ENCODE peak calls at places on chromosomes 12 and 14, in six cellular contexts. Z is esophagus squamous epithelium, B is A673, T is heart left ventricle, I is vagina, F is H9. P is an unnamed sample.
A peak's percentile ranks its signal among the peaks of the same experiment; 100 is the strongest.

GRCh38 chr14:72961579-72962335 is 35.5 kb downstream of the DCAF4 start:
- DNase-seq in Z (no peak), B (no peak), T (no peak), I (no peak), F (no peak), P (no peak)

GRCh38 chr12:47277972-47278448 is 198.3 kb upstream of the AMIGO2 start:
- DNase-seq in Z (no peak), B (peak; percentile 83), T (no peak), I (no peak), F (no peak), P (no peak)

GRCh38 chr12:66168410-66168809 is 1.4 kb downstream of the TMBIM4 start:
- DNase-seq in Z (no peak), B (no peak), T (no peak), I (no peak), F (no peak), P (no peak)

GRCh38 chr12:104602901-104603300 is 146.2 kb downstream of the CHST11 start:
- DNase-seq in Z (no peak), B (no peak), T (no peak), I (no peak), F (no peak), P (no peak)

GRCh38 chr12:123602651-123603195 is 824 bp downstream of the DDX55 start:
- DNase-seq in Z (no peak), B (no peak), T (no peak), I (no peak), F (no peak), P (peak; percentile 22)

GRCh38 chr12:116434155-116435065 is 124.8 kb upstream of the MAP1LC3B2 start:
- DNase-seq in Z (no peak), B (peak; percentile 88), T (peak; percentile 74), I (peak; percentile 94), F (peak; percentile 89), P (peak; percentile 90)

GRCh38 chr14:24072436-24072835 is 1.1 kb downstream of the CPNE6 start:
- DNase-seq in Z (no peak), B (no peak), T (no peak), I (no peak), F (no peak), P (no peak)

GRCh38 chr12:121796855-121797751 is 3.6 kb upstream of the RHOF start:
- DNase-seq in Z (no peak), B (no peak), T (peak; percentile 95), I (peak; percentile 96), F (peak; percentile 98), P (peak; percentile 96)

GRCh38 chr12:79006306-79006705 is 141.7 kb downstream of the SYT1 start:
- DNase-seq in Z (no peak), B (peak; percentile 43), T (no peak), I (no peak), F (no peak), P (no peak)

GRCh38 chr12:3315201-3315661 is 175.8 kb upstream of the PRMT8 start:
- DNase-seq in Z (no peak), B (no peak), T (peak; percentile 81), I (no peak), F (no peak), P (peak; percentile 82)

GRCh38 chr12:127398026-127398715 is 868.8 kb upstream of the TMEM132C start:
- DNase-seq in Z (no peak), B (no peak), T (no peak), I (no peak), F (no peak), P (no peak)

GRCh38 chr12:128930591-128930990 is 77.3 kb downstream of the GLT1D1 start:
- DNase-seq in Z (no peak), B (no peak), T (no peak), I (no peak), F (no peak), P (no peak)

GRCh38 chr12:75438052-75438754 is 42.4 kb upstream of the GLIPR1 start:
- DNase-seq in Z (no peak), B (no peak), T (no peak), I (no peak), F (no peak), P (no peak)

GRCh38 chr12:6551496-6552139 is 4.2 kb downstream of the IFFO1 start:
- DNase-seq in Z (no peak), B (no peak), T (no peak), I (no peak), F (no peak), P (no peak)

GRCh38 chr12:132837693-132838463 is 9.2 kb upstream of the GOLGA3 start:
- DNase-seq in Z (no peak), B (no peak), T (no peak), I (no peak), F (no peak), P (no peak)

GRCh38 chr12:107677671-107678070 is 7.9 kb upstream of the PWP1 start:
- DNase-seq in Z (no peak), B (no peak), T (no peak), I (no peak), F (no peak), P (no peak)

GRCh38 chr12:71871116-71871515 is 31.6 kb downstream of the TBC1D15 start:
- DNase-seq in Z (no peak), B (no peak), T (no peak), I (no peak), F (no peak), P (no peak)

GRCh38 chr12:105240233-105240632 is 4.3 kb upstream of the APPL2 start:
- DNase-seq in Z (no peak), B (no peak), T (no peak), I (no peak), F (no peak), P (no peak)

GRCh38 chr14:80426686-80427085 is 215.4 kb upstream of the DIO2 start:
- DNase-seq in Z (no peak), B (no peak), T (no peak), I (no peak), F (no peak), P (no peak)

GRCh38 chr12:45660330-45660729 is 69.2 kb upstream of the ARID2 start:
- DNase-seq in Z (no peak), B (peak; percentile 31), T (peak; percentile 18), I (no peak), F (no peak), P (no peak)

GRCh38 chr14:73472182-73473114 is 14.1 kb upstream of the NUMB start:
- DNase-seq in Z (no peak), B (peak; percentile 76), T (no peak), I (no peak), F (no peak), P (no peak)

GRCh38 chr12:19739195-19739776 is 300.0 kb downstream of the AEBP2 start:
- DNase-seq in Z (no peak), B (peak; percentile 81), T (peak; percentile 39), I (no peak), F (no peak), P (peak; percentile 59)

GRCh38 chr14:65015391-65015790 is 28.7 kb downstream of the FNTB start:
- DNase-seq in Z (no peak), B (no peak), T (no peak), I (no peak), F (no peak), P (no peak)

GRCh38 chr14:104778694-104779331 is 16.7 kb downstream of the AKT1 start:
- DNase-seq in Z (no peak), B (no peak), T (no peak), I (no peak), F (no peak), P (no peak)

GRCh38 chr12:132465269-132466190 is 24.4 kb upstream of the FBRSL1 start:
- DNase-seq in Z (no peak), B (peak; percentile 61), T (no peak), I (no peak), F (no peak), P (no peak)

GRCh38 chr12:108798551-108799221 is 58.7 kb downstream of the SSH1 start:
- DNase-seq in Z (no peak), B (no peak), T (no peak), I (no peak), F (no peak), P (no peak)

GRCh38 chr14:32702571-32702970 is 236.1 kb upstream of the NPAS3 start:
- DNase-seq in Z (no peak), B (no peak), T (peak; percentile 43), I (no peak), F (peak; percentile 73), P (no peak)

GRCh38 chr14:61074852-61075251 is 93.8 kb downstream of the SLC38A6 start:
- DNase-seq in Z (no peak), B (no peak), T (no peak), I (no peak), F (no peak), P (no peak)

GRCh38 chr14:61076531-61076930 is 95.5 kb downstream of the SLC38A6 start:
- DNase-seq in Z (no peak), B (no peak), T (no peak), I (no peak), F (no peak), P (no peak)

GRCh38 chr14:61080591-61081010 is 99.6 kb downstream of the SLC38A6 start:
- DNase-seq in Z (no peak), B (peak; percentile 87), T (peak; percentile 23), I (peak; percentile 67), F (peak; percentile 39), P (no peak)

GRCh38 chr14:61077437-61077836 is 96.4 kb downstream of the SLC38A6 start:
- DNase-seq in Z (no peak), B (no peak), T (no peak), I (no peak), F (no peak), P (no peak)

GRCh38 chr14:61077946-61078738 is 97.1 kb downstream of the SLC38A6 start:
- DNase-seq in Z (no peak), B (peak; percentile 12), T (no peak), I (no peak), F (no peak), P (no peak)
- H3K4me1 ChIP-seq in Z (no peaks in the 10 kb centered on the region), B (peaks cover 26% of the 10 kb centered on the region), T (no peaks in the 10 kb centered on the region), I (no peaks in the 10 kb centered on the region), F (peaks cover 6% of the 10 kb centered on the region), P (no peaks in the 10 kb centered on the region)

GRCh38 chr12:14618990-14619389 is 51.3 kb upstream of the PLBD1 start:
- DNase-seq in Z (no peak), B (peak; percentile 54), T (peak; percentile 11), I (no peak), F (no peak), P (no peak)
- TF ChIP-seq CTCF in Z (no peak), B (peak; percentile 61), T (peak; percentile 59), I (peak; percentile 16), F (peak; percentile 63), P (no peak)

DNA sequence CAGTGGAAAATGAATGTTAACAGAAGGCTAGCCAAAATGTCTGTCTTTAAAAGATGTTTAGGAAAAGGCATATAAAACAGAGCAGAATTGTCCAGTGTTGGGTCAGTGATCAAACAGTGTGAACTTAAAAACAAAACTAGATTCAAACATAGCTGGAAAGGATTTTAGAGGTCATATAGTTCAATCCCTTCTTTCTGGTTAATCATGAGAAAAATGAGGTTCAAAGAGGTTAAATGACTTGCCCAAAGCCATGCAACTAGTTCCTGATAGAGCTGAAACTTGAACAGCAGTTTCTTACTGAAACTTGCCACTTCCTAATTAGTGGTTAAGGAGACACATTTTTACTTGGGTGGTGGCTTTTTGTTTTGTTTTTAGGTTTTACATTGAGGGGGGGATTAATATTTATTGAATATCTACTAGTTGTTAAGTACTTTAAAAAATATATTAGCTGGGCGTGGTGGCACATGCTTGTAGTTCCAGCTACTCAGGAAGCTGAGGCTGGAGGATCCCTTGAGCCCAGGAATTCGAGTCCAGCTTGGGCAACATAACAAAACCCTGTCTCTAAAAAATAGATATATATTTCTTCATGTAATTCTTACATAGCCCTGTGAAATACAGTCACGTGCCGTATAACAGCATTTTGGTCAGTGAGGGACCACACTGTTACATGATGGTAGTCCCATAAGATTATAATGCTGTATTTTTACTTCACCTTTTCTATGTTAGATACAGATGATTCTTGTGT is 20.4 kb downstream of the ACVR1B start:
- DNase-seq in Z (no peak), B (no peak), T (no peak), I (no peak), F (no peak), P (no peak)
- H3K4me1 ChIP-seq in Z (peaks cover 38% of the 10 kb centered on the region), B (peaks cover 51% of the 10 kb centered on the region), T (peaks cover 70% of the 10 kb centered on the region), I (peaks cover 56% of the 10 kb centered on the region), F (peaks cover 7% of the 10 kb centered on the region), P (peaks cover 77% of the 10 kb centered on the region)

GRCh38 chr14:102498005-102498677 is 11.4 kb downstream of the ANKRD9 start:
- DNase-seq in Z (no peak), B (peak; percentile 37), T (no peak), I (no peak), F (peak; percentile 69), P (no peak)
- TF ChIP-seq CTCF in Z (no peak), B (peak; percentile 53), T (peak; percentile 16), I (no peak), F (peak; percentile 73), P (peak; percentile 10)